ENCODE peak calls at places on chromosome 14, in seven cellular contexts. X is H1, U is IMR-90, J is neuronal stem cell, W is H9, S is mesenchymal stem cell, A is mesendoderm. H is an unnamed sample.

GRCh38 chr14:99881011-99881410 is 87.8 kb downstream of the EML1 start:
- DNase-seq in J (no peak), A (no peak), W (no peak), X (no peak), S (no peak), U (peak), H (no peak)

GRCh38 chr14:72553656-72554055 is 340.2 kb downstream of the DPF3 start:
- DNase-seq in S (no peak), A (no peak), X (no peak), W (no peak), U (no peak), J (no peak), H (no peak)

GRCh38 chr14:90384543-90384911 is 12.3 kb upstream of the CALM1 start:
- DNase-seq in A (no peak), J (no peak), U (peak), X (no peak), W (no peak), S (no peak), H (no peak)

GRCh38 chr14:88614218-88614907 is 51.5 kb downstream of the ZC3H14 start:
- DNase-seq in A (no peak), U (peak), X (no peak), J (no peak), S (peak), W (no peak), H (peak)

GRCh38 chr14:35808076-35808657 is 928 bp downstream of the RALGAPA1 start:
- DNase-seq in S (peak), W (no peak), J (peak), X (no peak), U (no peak), A (peak), H (no peak)

GRCh38 chr14:98871796-98872195 is 400.2 kb downstream of the BCL11B start:
- DNase-seq in X (no peak), J (no peak), S (no peak), A (no peak), W (no peak), U (no peak), H (no peak)

GRCh38 chr14:46820291-46820690 is 168.7 kb upstream of the RPL10L start:
- DNase-seq in S (no peak), U (no peak), X (no peak), A (no peak), J (no peak), W (peak), H (peak)

GRCh38 chr14:31690056-31690455 is 128.9 kb downstream of the NUBPL start:
- DNase-seq in J (no peak), U (no peak), X (no peak), S (no peak), A (no peak), W (no peak), H (no peak)

GRCh38 chr14:99538733-99539132 is 57.5 kb downstream of the CCNK start:
- DNase-seq in J (no peak), A (no peak), S (no peak), X (no peak), U (no peak), W (no peak), H (no peak)

DNA sequence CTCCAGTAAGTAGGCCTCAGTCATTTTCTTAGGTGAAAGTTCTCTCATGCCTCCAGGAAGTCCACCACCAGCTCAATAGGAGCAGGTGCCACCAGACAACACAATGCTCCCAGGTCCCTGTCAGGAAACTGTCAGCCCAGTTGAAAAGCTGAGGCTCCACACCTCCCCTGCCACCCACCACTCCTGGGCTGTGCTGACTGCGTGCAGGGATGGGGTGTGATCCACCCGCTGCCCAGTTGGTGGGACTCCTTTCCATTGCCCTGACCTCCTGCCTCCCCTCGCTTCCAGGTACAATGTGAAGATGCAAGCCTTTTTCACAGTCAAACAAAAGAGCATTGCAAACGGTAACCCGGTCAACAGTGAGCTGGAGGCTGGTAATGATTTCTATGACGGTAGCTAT is 64.8 kb upstream of the RIN3 start:
- DNase-seq in J (no peak), U (no peak), A (no peak), X (no peak), S (no peak), W (no peak), H (no peak)
- H3K18ac ChIP-seq in J (no peak), U (no peak), A (no peak), X (no peak), S (no peak), W (no peak), H (no peak)

GRCh38 chr14:23612802-23613201 is 23.4 kb upstream of the DHRS2 start:
- DNase-seq in J (no peak), X (no peak), A (no peak), U (no peak), W (no peak), S (no peak), H (no peak)
- H3K18ac ChIP-seq in J (no peak), X (no peak), A (no peak), U (no peak), W (no peak), S (no peak), H (no peak)

DNA sequence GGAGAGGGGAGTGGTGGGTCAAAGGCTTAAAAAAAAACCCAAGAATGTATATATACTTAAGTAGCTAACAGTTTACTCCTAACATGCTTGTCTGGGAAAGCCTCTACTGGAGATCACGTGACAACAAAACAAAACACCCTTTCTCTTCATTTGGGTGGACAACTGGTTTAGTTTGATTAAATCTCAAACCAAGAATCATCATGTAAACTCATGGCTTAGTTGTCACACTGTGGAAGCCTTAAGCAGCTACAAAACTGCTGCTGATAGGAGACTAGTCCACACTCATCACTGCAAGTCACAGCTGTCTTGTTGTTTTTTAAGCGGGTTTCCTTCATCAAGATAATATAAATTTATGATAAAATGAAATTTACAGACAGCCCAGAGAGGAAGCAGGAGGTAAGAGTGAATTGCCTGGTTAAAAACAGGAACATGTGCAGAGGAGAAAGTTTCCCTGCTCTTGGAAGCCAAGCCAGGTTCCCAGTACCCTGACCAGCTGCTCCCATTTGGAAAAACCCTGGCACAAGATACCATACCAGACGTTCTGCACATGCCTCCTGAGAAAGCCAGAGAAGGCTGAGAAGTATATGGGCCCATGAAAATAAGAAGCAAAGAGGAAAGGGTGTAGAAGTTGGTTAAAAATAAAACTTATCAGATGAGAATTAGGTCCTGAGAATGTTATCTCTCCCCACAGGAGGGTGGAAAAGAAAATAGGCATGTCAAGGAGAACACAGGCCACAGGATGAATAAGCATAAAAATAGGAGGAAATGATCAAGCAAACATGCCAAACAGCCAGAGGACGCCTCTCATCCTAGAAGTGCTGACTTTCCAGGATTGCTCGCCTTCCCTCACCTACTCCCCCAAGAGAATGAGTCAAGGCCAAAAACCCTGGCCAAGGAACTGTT is 34.0 kb downstream of the EGLN3 start:
- DNase-seq in A (peak), X (no peak), S (peak), J (no peak), W (no peak), U (no peak), H (peak)
- H3K18ac ChIP-seq in A (peak), X (no peak), S (no peak), J (no peak), W (no peak), U (no peak), H (no peak)

GRCh38 chr14:101409006-101409543 is 152.2 kb upstream of the DIO3 start:
- DNase-seq in S (no peak), A (no peak), U (no peak), J (no peak), W (no peak), X (no peak), H (no peak)
- H3K18ac ChIP-seq in S (no peak), A (no peak), U (peak), J (peak), W (no peak), X (no peak), H (no peak)

GRCh38 chr14:94139006-94139405 is 9.6 kb upstream of the IFI27L2 start:
- DNase-seq in W (no peak), A (peak), J (no peak), U (no peak), S (no peak), X (no peak), H (no peak)
- H3K18ac ChIP-seq in W (no peak), A (no peak), J (peak), U (no peak), S (no peak), X (no peak), H (no peak)

GRCh38 chr14:44287858-44288257 is 219.2 kb downstream of the FSCB start:
- DNase-seq in W (no peak), U (no peak), A (no peak), X (no peak), J (no peak), S (no peak), H (peak)

GRCh38 chr14:44279357-44279756 is 227.7 kb downstream of the FSCB start:
- DNase-seq in J (no peak), U (no peak), X (no peak), S (no peak), A (no peak), W (no peak), H (no peak)

GRCh38 chr14:44283836-44284235 is 223.2 kb downstream of the FSCB start:
- DNase-seq in A (no peak), S (no peak), W (no peak), U (no peak), X (no peak), J (no peak), H (no peak)
- H3K18ac ChIP-seq in A (no peak), S (no peak), W (no peak), U (no peak), X (no peak), J (no peak), H (no peak)

H was measured in trophoblast cell.